ENCODE peak calls at places on chromosomes 16 and 17, in five cellular contexts. T, S, Z, N and B are unnamed samples.

GRCh38 chr17:13995856-13996635 is 73.3 kb upstream of the COX10 start:
- DNase-seq in Z (no peak), S (no peak), N (no peak), T (peak), B (no peak)

GRCh38 chr17:83127431-83128160 is 48.2 kb downstream of the METRNL start:
- DNase-seq in Z (no peak), T (no peak), S (no peak), N (no peak), B (no peak)

GRCh38 chr17:82887255-82888164 is 47.7 kb upstream of the ZNF750 start:
- DNase-seq in T (no peak), N (no peak), Z (no peak), S (no peak), B (no peak)

GRCh38 chr16:75483222-75483621 is 12.0 kb downstream of the CHST6 start:
- DNase-seq in T (no peak), Z (no peak), N (peak), S (no peak), B (no peak)

GRCh38 chr17:64393000-64393402 is 2.3 kb upstream of the PECAM1 start:
- DNase-seq in S (no peak), Z (no peak), N (no peak), T (no peak), B (no peak)

GRCh38 chr17:73278049-73278464 is 16.4 kb upstream of the CPSF4L start:
- DNase-seq in S (no peak), Z (no peak), N (no peak), T (no peak), B (no peak)

GRCh38 chr17:80192268-80192667 is 22.4 kb downstream of the CARD14 start:
- DNase-seq in T (peak), N (no peak), Z (no peak), S (no peak), B (no peak)

GRCh38 chr17:63446981-63447687 is 1.0 kb upstream of the CYB561 start:
- DNase-seq in T (no peak), S (no peak), N (no peak), Z (peak), B (peak)

GRCh38 chr17:49554694-49555494 is 20.8 kb upstream of the NXPH3 start:
- DNase-seq in Z (no peak), N (no peak), S (no peak), T (no peak), B (no peak)

DNA sequence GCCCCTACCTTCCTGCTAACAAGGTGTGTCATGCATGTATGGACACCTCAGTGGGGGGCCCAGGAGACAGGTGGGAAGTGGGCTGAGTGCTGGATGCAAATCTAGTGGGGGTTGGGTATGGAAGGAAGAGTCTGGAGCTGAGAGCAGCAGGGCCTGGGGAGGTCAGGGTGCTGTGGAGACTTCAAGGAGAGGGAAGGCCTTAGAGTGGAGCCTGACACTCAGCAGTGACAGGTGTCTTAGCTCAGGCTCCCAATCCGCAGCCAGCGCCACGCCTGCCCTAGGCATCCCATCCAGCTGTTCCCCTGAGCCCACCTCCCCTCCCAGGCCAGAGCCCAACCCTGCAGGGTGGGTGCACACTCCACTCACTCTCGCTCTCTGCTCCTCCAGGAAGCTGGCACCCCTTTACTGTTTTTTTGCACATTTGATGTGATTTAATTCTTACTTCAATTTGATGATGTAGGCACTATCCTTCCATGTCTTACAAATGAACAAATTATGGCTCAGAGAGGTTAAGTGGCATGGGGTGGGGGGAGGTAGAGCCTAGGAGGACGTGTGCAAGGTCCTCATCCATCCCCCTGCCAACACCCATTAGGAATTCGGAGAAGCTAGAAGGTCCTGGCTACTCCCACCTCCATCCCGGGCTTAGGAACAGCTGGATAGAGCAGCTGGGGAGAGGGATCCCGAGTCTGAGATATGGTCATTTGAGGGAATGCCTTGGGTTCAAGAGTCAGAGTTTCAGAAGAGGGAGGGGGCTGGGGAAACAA is 2.2 kb downstream of the FAM171A2 start:
- DNase-seq in Z (no peak), S (no peak), T (no peak), N (no peak), B (no peak)
- H3K4me3 ChIP-seq in Z (no peak), S (peak), T (no peak), N (no peak), B (no peak)

DNA sequence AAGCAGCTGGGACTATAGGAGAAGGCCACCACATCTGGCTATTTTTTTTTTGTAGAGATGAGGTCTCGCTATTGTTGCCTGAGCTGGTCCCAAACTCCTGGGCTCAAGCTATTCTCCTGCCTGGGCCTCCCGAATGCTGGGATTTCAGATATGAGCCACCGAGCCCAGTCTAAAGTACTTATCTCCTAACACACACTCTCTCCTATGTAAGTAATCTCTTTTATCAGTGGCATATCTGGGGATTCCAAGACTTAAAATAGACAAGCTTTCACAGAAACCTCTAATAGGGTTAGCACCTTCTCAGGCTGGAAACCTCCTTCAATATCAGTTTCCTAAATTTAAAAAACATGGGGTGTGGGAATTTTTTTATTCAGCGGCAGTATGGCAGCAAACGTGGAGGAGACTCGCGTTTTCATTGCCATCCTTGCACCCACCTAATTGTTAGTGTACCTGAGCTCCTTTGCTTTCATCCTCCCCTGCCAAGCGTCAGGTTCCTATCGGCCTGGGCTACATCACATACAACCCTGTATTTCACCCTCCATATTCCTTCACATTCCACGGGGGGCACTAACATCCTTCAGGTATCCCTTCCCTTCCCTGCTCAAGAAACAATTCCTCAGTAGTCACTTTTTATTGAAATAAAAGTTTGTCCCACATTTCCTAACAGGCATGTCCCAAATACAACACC is 1.1 kb downstream of the EZH1 start:
- DNase-seq in S (no peak), Z (no peak), T (no peak), N (no peak), B (no peak)
- TF ChIP-seq CTCF in S (no peak), Z (no peak), T (peak), N (no peak), B (peak)

GRCh38 chr17:17206149-17206912 is at the start of gene PLD6:
- DNase-seq in N (peak), T (peak), Z (peak), S (no peak), B (peak)
- H3K4me3 ChIP-seq in N (peak), T (peak), Z (peak), S (no peak), B (peak)

GRCh38 chr17:50909765-50910661 is 43.9 kb upstream of the TOB1 start:
- DNase-seq in Z (no peak), N (no peak), S (no peak), T (no peak), B (no peak)

GRCh38 chr17:50911450-50911849 is 45.3 kb upstream of the TOB1 start:
- DNase-seq in S (no peak), N (no peak), T (no peak), Z (no peak), B (no peak)

GRCh38 chr17:50906443-50906842 is 40.3 kb upstream of the TOB1 start:
- DNase-seq in N (no peak), Z (no peak), T (no peak), S (no peak), B (no peak)

GRCh38 chr17:50908140-50908859 is 42.1 kb upstream of the TOB1 start:
- DNase-seq in T (no peak), Z (no peak), S (no peak), N (no peak), B (no peak)

DNA sequence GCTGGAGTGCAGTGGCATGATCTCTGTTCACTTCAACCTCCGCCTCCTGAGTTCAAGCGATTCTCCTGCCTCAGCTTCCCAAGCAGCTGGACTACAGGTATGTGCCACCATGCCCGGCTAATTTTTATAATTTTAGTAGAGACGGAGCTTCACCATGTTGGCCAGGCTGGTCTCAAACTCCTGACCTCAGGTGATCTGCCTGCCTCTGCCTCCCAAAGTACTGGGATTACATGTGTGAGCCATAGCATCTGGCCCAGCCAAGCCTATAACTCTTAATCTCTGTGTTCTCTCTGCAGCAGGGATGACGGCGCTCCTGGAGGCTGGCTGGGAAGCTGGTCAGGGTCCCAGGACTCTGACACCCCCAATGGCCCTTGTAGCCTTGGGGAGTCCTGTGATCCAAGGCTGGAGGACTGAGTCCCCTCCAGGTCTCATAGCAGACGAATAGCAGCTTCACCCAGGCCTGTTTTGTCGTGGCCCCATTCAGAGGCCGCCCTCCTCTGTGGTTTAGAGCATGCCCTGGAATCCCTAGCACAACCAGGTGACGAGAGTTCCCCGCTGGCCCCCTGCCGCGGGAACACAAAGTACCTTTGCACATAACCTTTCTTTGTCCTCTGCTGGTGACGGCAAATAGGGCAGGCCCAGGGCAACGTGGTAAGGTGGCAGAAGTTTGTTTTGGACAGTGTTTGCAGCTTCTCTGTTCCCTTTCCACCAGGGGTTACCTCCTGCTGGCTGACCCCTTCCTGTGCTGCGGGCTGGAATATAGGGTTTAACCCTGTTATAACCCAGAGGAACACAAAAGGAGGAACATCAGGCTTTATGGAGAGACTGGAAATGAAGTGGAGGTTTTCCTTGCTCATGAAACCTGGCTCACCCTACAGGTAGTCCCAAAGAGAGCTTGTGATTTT is 43.0 kb upstream of the TOB1 start:
- DNase-seq in T (no peak), N (no peak), Z (no peak), S (no peak), B (no peak)
- TF ChIP-seq CTCF in T (no peak), N (no peak), Z (no peak), S (peak), B (no peak)

DNA sequence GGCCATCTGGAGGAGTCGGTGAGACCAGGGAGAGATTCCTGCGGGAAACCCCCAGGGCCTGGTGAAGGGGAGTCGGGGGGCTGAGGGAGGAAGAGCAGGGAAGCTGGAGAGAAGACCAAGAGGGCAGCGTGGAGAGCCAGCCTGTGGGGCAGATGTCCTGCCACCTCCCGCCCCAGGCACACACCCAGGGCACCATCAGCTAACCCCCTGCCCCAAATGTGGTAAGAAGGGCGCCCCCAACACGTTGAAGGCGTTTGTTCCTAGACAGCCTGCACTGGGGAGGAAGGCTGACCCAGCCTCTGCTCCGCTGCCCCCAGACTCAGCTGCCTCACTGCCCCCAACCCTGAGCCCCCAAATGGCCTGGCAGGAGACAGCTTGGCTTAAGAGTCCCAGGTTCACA is 1.3 kb downstream of the BAIAP3 start:
- DNase-seq in Z (no peak), S (no peak), N (no peak), T (no peak), B (no peak)
- H3K4me3 ChIP-seq in Z (no peak), S (peak), N (no peak), T (no peak), B (no peak)

GRCh38 chr16:11101695-11102522 is 154.1 kb downstream of the SOCS1 start:
- DNase-seq in Z (no peak), T (no peak), N (peak), S (no peak), B (peak)
- TF ChIP-seq CTCF in Z (no peak), T (no peak), N (peak), S (no peak), B (peak)

DNA sequence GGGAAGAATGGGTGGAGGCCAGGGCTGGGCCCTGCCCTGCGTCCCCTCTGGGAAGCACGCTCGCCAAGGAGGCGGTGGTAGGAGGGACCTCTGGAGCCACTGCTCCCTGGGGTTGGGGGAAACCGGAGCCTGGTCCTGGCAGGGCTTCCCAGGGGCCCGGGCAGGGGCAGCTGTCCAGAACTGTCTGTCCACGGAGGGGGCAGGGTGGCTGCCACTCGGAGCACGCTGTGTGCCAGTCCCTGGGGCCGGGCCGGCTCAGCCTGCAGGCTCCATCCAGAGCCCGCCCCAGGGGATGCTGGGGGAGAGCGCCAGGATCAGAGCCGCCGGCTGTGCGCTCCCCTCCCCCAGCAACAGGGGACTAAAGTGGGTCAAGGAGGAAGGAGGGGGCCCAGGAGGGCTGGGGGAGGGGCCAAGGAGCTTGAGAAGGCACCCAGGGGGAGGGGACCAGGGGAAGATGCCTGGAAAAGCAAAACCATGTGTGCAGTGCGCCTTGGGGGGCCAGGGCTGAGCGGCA is 21.4 kb downstream of the ZNF423 start:
- DNase-seq in T (no peak), N (peak), Z (peak), S (no peak), B (no peak)
- H3K4me3 ChIP-seq in T (no peak), N (no peak), Z (peak), S (no peak), B (no peak)

DNA sequence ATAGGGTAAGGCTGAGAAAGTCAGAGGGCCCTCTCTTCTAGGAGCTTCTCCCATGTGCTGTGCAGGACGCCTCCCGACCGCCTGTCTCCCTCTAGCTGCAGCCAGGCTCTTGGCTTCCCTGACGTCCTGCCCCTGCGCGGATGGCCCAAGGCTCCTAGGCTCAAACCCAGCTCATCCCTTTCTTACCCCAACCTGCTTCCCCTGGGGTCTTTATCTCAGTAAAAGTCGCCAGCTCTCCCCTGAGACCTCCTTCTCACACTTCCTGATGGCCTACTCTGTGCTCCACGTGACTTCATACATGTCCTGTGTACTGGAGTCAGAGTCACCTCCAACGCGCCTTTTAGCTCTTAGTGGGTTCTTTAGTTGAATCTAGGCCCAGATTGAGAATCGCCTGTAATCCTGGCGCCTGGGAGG is 1.1 kb upstream of the ZNF747 start:
- DNase-seq in T (peak), S (peak), N (peak), Z (peak), B (peak)
- TF ChIP-seq CTCF in T (peak), S (peak), N (peak), Z (peak), B (peak)

GRCh38 chr16:30892670-30893069 is 1.2 kb downstream of the BCL7C start:
- DNase-seq in N (no peak), Z (no peak), T (no peak), S (no peak), B (no peak)
- H3K4me3 ChIP-seq in N (peak), Z (peak), T (peak), S (no peak), B (peak)

GRCh38 chr17:43952351-43952723 is 1.4 kb downstream of the PYY start:
- DNase-seq in T (no peak), S (no peak), Z (no peak), N (no peak), B (no peak)

GRCh38 chr17:43951750-43952149 is 2.0 kb downstream of the PYY start:
- DNase-seq in Z (no peak), T (no peak), N (no peak), S (no peak), B (no peak)

GRCh38 chr17:43950554-43950953 is 3.2 kb downstream of the PYY start:
- DNase-seq in S (no peak), T (no peak), Z (no peak), N (no peak), B (no peak)

GRCh38 chr17:43946766-43947165 is 4.5 kb upstream of the PPY start:
- DNase-seq in N (no peak), T (no peak), Z (no peak), S (no peak), B (no peak)

GRCh38 chr17:43949777-43950176 is 4.0 kb downstream of the PYY start:
- DNase-seq in T (peak), S (no peak), Z (no peak), N (no peak), B (peak)
- TF ChIP-seq CTCF in T (peak), S (no peak), Z (no peak), N (no peak), B (no peak)